ENCODE peak calls at places on chromosomes 13 and 19, in seven cellular contexts. Y is CD8-positive, alpha-beta T cell; N is WTC11; O is progenitor cell of endocrine pancreas; W is suprapubic skin; U is bronchial epithelial cell; H is epithelial cell of esophagus. L is an unnamed sample.

GRCh38 chr19:57191141-57192063 is at the start of gene ZNF264:
- DNase-seq in W (peak), Y (peak), U (peak), O (peak), H (peak), N (peak), L (peak)

GRCh38 chr13:95160112-95160906 is 140.9 kb downstream of the ABCC4 start:
- DNase-seq in Y (no peak), O (no peak), W (no peak), H (peak), N (no peak), U (peak), L (no peak)

GRCh38 chr19:58311345-58311744 is 6.2 kb downstream of the ERVK3-1 start:
- DNase-seq in W (no peak), N (no peak), Y (no peak), O (no peak), U (no peak), H (peak), L (no peak)

GRCh38 chr13:97600438-97601080 is 166.6 kb downstream of the RAP2A start:
- DNase-seq in U (peak), W (no peak), O (no peak), H (peak), N (no peak), Y (no peak), L (peak)

GRCh38 chr13:44561352-44561751 is 14.8 kb downstream of the TSC22D1 start:
- DNase-seq in H (no peak), O (no peak), U (no peak), Y (no peak), N (no peak), W (no peak), L (no peak)

GRCh38 chr19:47663435-47663910 is 49.7 kb upstream of the EHD2 start:
- DNase-seq in Y (no peak), N (no peak), O (no peak), U (peak), H (peak), W (no peak), L (peak)

GRCh38 chr13:99859178-99860177 is 112.1 kb downstream of the ZIC5 start:
- DNase-seq in H (no peak), Y (no peak), W (no peak), O (no peak), U (no peak), N (no peak), L (no peak)

GRCh38 chr19:28999733-29000433 is 213.1 kb downstream of the UQCRFS1 start:
- DNase-seq in H (no peak), W (no peak), U (no peak), N (no peak), O (no peak), Y (no peak), L (no peak)

GRCh38 chr13:103134271-103134670 is 68.1 kb upstream of the SLC10A2 start:
- DNase-seq in W (no peak), U (no peak), H (no peak), O (no peak), N (no peak), Y (no peak), L (no peak)

GRCh38 chr19:51799311-51799997 is 4.5 kb downstream of the FPR3 start:
- DNase-seq in W (peak), Y (no peak), H (peak), O (no peak), U (peak), N (no peak), L (peak)

GRCh38 chr13:53191091-53191490 is 162.5 kb downstream of the OLFM4 start:
- DNase-seq in N (no peak), H (peak), Y (no peak), O (no peak), W (no peak), U (peak), L (peak)

GRCh38 chr19:8085606-8086464 is 33.3 kb downstream of the CCL25 start:
- DNase-seq in H (no peak), W (no peak), O (no peak), Y (no peak), N (no peak), U (no peak), L (no peak)

GRCh38 chr19:44796701-44797115 is 12.2 kb upstream of the BCAM start:
- DNase-seq in W (no peak), O (peak), U (no peak), N (no peak), Y (no peak), H (no peak), L (no peak)

GRCh38 chr13:51715613-51716012 is 88.3 kb downstream of the DHRS12 start:
- DNase-seq in W (no peak), N (no peak), Y (no peak), O (no peak), H (peak), U (peak), L (no peak)

GRCh38 chr13:62320129-62320724 is 904.6 kb upstream of the PCDH20 start:
- DNase-seq in Y (no peak), U (peak), N (no peak), H (peak), W (no peak), O (no peak), L (peak)

GRCh38 chr13:38685974-38686571 is 804 bp upstream of the FREM2 start:
- DNase-seq in U (peak), Y (no peak), H (peak), W (no peak), O (peak), N (peak), L (peak)

GRCh38 chr19:2288010-2288742 is 6.2 kb upstream of the PEAK3 start:
- DNase-seq in H (no peak), N (no peak), W (no peak), U (no peak), Y (no peak), O (no peak), L (no peak)

GRCh38 chr13:23488442-23488841 is 54.9 kb upstream of the SACS start:
- DNase-seq in O (no peak), U (no peak), H (no peak), Y (no peak), W (no peak), N (no peak), L (peak)

GRCh38 chr13:35309711-35310110 is 166.8 kb downstream of the MAB21L1 start:
- DNase-seq in U (no peak), H (no peak), W (no peak), O (no peak), Y (no peak), N (no peak), L (no peak)

GRCh38 chr13:80339841-80340642 is 884 bp downstream of the SPRY2 start:
- DNase-seq in H (peak), O (peak), N (peak), Y (no peak), W (peak), U (no peak), L (peak)

GRCh38 chr13:41930154-41930553 is 30.8 kb downstream of the VWA8 start:
- DNase-seq in Y (no peak), O (no peak), N (no peak), W (no peak), U (no peak), H (no peak), L (no peak)

GRCh38 chr13:45162821-45163220 is 38.0 kb downstream of the KCTD4 start:
- DNase-seq in U (peak), Y (no peak), W (no peak), H (peak), N (no peak), O (no peak), L (peak)

GRCh38 chr13:45292176-45292575 is 48.8 kb downstream of the TPT1 start:
- DNase-seq in H (peak), N (no peak), U (peak), O (no peak), W (no peak), Y (no peak), L (peak)

GRCh38 chr13:58097831-58098230 is 466.3 kb downstream of the PCDH17 start:
- DNase-seq in N (no peak), W (no peak), H (no peak), O (no peak), Y (no peak), U (no peak), L (peak)

GRCh38 chr13:112885782-112886268 is 83.2 kb upstream of the MCF2L start:
- DNase-seq in U (peak), Y (no peak), O (peak), H (peak), N (peak), W (peak), L (no peak)

GRCh38 chr19:1081301-1082164 is 13.6 kb downstream of the POLR2E start:
- DNase-seq in Y (no peak), O (no peak), U (no peak), N (peak), W (no peak), H (no peak), L (no peak)

GRCh38 chr19:33868821-33869412 is 72.2 kb downstream of the KCTD15 start:
- DNase-seq in Y (no peak), W (no peak), U (peak), O (no peak), H (peak), N (peak), L (peak)

GRCh38 chr13:27953671-27954405 is 15.3 kb downstream of the CDX2 start:
- DNase-seq in N (peak), H (peak), W (no peak), U (peak), O (peak), Y (peak), L (peak)

GRCh38 chr13:97627566-97627965 is 193.6 kb downstream of the RAP2A start:
- DNase-seq in N (peak), Y (no peak), W (no peak), H (peak), O (no peak), U (peak), L (peak)

GRCh38 chr13:52851153-52851962 is 2.9 kb upstream of the PCDH8 start:
- DNase-seq in H (peak), U (no peak), Y (no peak), O (peak), W (no peak), N (peak), L (peak)

GRCh38 chr13:71240906-71241305 is 626.1 kb downstream of the DACH1 start:
- DNase-seq in H (peak), O (no peak), W (no peak), N (no peak), Y (no peak), U (peak), L (peak)

GRCh38 chr19:18223860-18224524 is 2.2 kb downstream of the PDE4C start:
- DNase-seq in Y (no peak), O (no peak), N (peak), U (no peak), H (no peak), W (no peak), L (peak)

GRCh38 chr19:43624933-43625332 is 5.5 kb upstream of the ZNF428 start:
- DNase-seq in N (peak), W (no peak), U (peak), H (peak), Y (peak), O (no peak), L (peak)

GRCh38 chr13:64154514-64154913 is 2738.9 kb upstream of the PCDH20 start:
- DNase-seq in N (no peak), O (no peak), W (no peak), U (no peak), H (peak), Y (no peak), L (peak)

GRCh38 chr19:51226068-51226467 is 1.2 kb downstream of the CD33 start:
- DNase-seq in Y (no peak), N (no peak), O (no peak), U (no peak), H (no peak), W (no peak), L (no peak)

GRCh38 chr13:109162248-109163051 is 533.0 kb downstream of the MYO16 start:
- DNase-seq in N (no peak), W (no peak), Y (no peak), U (peak), H (peak), O (no peak), L (peak)

GRCh38 chr13:30371649-30372265 is 50.5 kb upstream of the UBE2L5 start:
- DNase-seq in W (no peak), N (no peak), O (no peak), Y (peak), H (peak), U (peak), L (peak)

GRCh38 chr19:5934002-5934401 is 19.9 kb downstream of the CAPS start:
- DNase-seq in H (no peak), O (no peak), U (no peak), Y (no peak), W (no peak), N (no peak), L (no peak)
- TF ChIP-seq CTCF in H (no peak), O (no peak), U (no peak), Y (no peak), W (no peak), N (no peak), L (no peak)

DNA sequence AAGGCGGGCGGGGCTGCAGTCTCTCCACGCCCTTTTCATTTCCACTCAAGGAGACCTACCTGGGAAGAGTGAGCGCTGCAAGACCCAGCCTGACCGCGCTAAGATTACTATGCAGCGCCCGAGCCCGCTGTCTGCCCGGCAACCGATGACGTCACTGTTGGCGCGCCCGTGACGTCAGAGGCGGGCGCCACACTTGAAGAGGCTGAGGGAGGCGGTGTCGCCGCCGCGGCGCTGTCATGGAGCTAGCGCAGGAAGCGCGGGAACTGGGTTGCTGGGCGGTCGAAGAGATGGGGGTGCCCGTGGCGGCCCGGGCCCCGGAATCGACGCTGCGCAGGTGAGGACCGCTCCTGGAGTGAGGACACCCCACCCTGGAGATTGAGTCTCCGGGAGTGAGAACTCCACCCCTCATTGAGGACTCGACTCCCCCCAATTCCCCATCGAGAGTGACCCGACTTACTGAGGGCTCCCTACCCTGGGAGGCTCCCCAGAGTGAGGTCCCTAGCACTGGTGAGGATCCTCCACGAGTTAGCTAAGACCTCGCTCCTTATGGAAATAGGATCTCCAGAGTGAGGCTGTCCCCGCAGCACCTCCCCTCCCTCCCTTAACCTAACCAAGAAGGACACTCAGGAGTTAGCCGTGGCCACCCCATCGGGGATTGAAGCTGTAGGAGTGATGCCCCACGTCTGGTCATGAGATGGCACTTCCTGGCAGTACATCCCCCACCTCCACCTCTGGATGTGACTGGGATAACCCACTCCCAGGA is at the start of gene HAUS5:
- DNase-seq in N (peak), H (peak), Y (peak), O (peak), W (peak), U (peak), L (peak)
- TF ChIP-seq CTCF in N (no peak), H (no peak), Y (no peak), O (no peak), W (no peak), U (no peak), L (no peak)

GRCh38 chr19:41887711-41888382 is 4.9 kb downstream of the ARHGEF1 start:
- DNase-seq in W (no peak), N (peak), Y (peak), H (peak), O (peak), U (peak), L (peak)
- TF ChIP-seq CTCF in W (no peak), N (no peak), Y (peak), H (peak), O (peak), U (peak), L (peak)

DNA sequence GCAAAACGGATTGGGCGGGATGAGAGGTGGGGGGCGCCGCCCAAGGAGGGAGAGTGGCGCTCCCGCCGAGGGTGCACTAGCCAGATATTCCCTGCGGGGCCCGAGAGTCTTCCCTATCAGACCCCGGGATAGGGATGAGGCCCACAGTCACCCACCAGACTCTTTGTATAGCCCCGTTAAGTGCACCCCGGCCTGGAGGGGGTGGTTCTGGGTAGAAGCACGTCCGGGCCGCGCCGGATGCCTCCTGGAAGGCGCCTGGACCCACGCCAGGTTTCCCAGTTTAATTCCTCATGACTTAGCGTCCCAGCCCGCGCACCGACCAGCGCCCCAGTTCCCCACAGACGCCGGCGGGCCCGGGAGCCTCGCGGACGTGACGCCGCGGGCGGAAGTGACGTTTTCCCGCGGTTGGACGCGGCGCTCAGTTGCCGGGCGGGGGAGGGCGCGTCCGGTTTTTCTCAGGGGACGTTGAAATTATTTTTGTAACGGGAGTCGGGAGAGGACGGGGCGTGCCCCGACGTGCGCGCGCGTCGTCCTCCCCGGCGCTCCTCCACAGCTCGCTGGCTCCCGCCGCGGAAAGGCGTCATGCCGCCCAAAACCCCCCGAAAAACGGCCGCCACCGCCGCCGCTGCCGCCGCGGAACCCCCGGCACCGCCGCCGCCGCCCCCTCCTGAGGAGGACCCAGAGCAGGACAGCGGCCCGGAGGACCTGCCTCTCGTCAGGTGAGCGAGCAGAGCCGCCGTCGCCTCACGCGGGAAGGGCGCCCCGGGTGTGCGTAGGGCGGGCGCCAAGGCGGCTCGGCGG is at the start of gene RB1:
- DNase-seq in O (peak), H (peak), W (peak), Y (peak), N (peak), U (peak), L (peak)
- TF ChIP-seq CTCF in O (no peak), H (no peak), W (no peak), Y (no peak), N (no peak), U (no peak), L (no peak)

DNA sequence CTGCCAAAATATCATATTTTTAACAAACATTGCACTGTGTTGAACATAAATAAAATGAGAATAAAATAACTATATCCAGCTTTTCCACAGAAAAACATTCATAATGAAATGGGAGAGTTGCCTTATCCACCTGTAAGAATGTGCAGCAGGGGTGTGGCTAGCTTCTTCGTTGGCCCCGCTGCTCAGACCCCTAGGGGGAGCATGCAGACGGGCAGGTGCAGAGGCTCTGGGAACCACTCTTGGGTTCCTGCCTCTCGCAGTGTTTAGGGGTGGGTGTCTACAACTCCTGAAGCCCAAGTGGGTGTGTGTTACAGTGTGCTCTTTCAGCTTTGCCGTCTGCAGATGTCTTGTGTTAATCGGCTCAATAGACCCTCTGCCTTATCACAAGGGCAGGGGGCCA is 121.7 kb downstream of the SLITRK5 start:
- DNase-seq in W (no peak), Y (no peak), U (no peak), O (no peak), H (no peak), N (peak), L (no peak)
- TF ChIP-seq CTCF in W (no peak), Y (no peak), U (no peak), O (peak), H (no peak), N (peak), L (no peak)

GRCh38 chr13:49247722-49248432 is at the start of gene CDADC1:
- DNase-seq in H (peak), Y (peak), U (peak), W (peak), O (peak), N (peak), L (peak)
- TF ChIP-seq CTCF in H (no peak), Y (no peak), U (peak), W (no peak), O (no peak), N (no peak), L (no peak)

GRCh38 chr19:38932425-38933179 is 1.9 kb downstream of the MRPS12 start:
- DNase-seq in H (peak), N (peak), Y (no peak), W (no peak), O (no peak), U (peak), L (peak)
- TF ChIP-seq CTCF in H (peak), N (no peak), Y (peak), W (no peak), O (peak), U (peak), L (peak)

L was measured in MCF 10A.